ENCODE peak calls at places on chromosome 11, in eight cellular contexts. R, I, C, E, S, A, L and M are unnamed samples.

GRCh38 chr11:126282361-126282741 is 542 bp upstream of the TIRAP start:
- DNase-seq in R (peak; percentile 22), I (no peak), C (peak; percentile 40), E (peak; percentile 87), S (no peak), A (peak; percentile 10), L (peak; percentile 18), M (no peak)

GRCh38 chr11:5246772-5247478 is 2.7 kb downstream of the HBG1 start:
- DNase-seq in R (no peak), I (no peak), C (no peak), E (no peak), S (no peak), A (no peak), L (no peak), M (no peak)

GRCh38 chr11:102144357-102145342 is 34.4 kb downstream of the YAP1 start:
- DNase-seq in R (no peak), I (no peak), C (no peak), E (no peak), S (no peak), A (no peak), L (no peak), M (no peak)

GRCh38 chr11:65584102-65584501 is 8.2 kb downstream of the EHBP1L1 start:
- DNase-seq in R (no peak), I (no peak), C (no peak), E (no peak), S (no peak), A (no peak), L (no peak), M (no peak)

GRCh38 chr11:68010058-68011041 is at the start of gene ALDH3B1:
- DNase-seq in R (no peak), I (peak; percentile 58), C (no peak), E (peak; percentile 98), S (peak; percentile 89), A (no peak), L (no peak), M (peak; percentile 81)

GRCh38 chr11:73810637-73811036 is 23.0 kb downstream of the MRPL48 start:
- DNase-seq in R (no peak), I (no peak), C (no peak), E (no peak), S (no peak), A (no peak), L (no peak), M (no peak)

GRCh38 chr11:59614277-59615131 is 1.1 kb downstream of the OSBP start:
- DNase-seq in R (no peak), I (no peak), C (no peak), E (no peak), S (peak; percentile 2), A (no peak), L (no peak), M (peak; percentile 10)

GRCh38 chr11:60992842-60993409 is 21.4 kb downstream of the CD6 start:
- DNase-seq in R (no peak), I (no peak), C (no peak), E (peak; percentile 48), S (no peak), A (no peak), L (no peak), M (no peak)

GRCh38 chr11:99865951-99866350 is 821.1 kb upstream of the ARHGAP42 start:
- DNase-seq in R (no peak), I (no peak), C (no peak), E (no peak), S (no peak), A (no peak), L (no peak), M (no peak)